ENCODE peak calls at places on chromosome 11, in five cellular contexts. N is HepG2, H is GM12878, G is H1, C is K562. M is an unnamed sample.

GRCh38 chr11:4644233-4644632 is 451 bp downstream of the OR51E1 start:
- DNase-seq in H (no peak), N (no peak), C (no peak), G (no peak), M (no peak)

GRCh38 chr11:118437046-118437735 is 899 bp downstream of the KMT2A start:
- DNase-seq in G (peak), H (no peak), N (peak), C (peak), M (peak)

GRCh38 chr11:130650456-130651068 is 202.1 kb downstream of the ADAMTS15 start:
- DNase-seq in H (no peak), G (no peak), C (no peak), N (no peak), M (no peak)

GRCh38 chr11:102494216-102494615 is 36.3 kb downstream of the MMP7 start:
- DNase-seq in C (no peak), G (no peak), N (peak), H (no peak), M (no peak)

GRCh38 chr11:130834886-130835285 is 81.4 kb downstream of the SNX19 start:
- DNase-seq in N (no peak), G (no peak), H (no peak), C (no peak), M (no peak)

GRCh38 chr11:129093283-129093682 is 98.8 kb downstream of the ARHGAP32 start:
- DNase-seq in G (no peak), N (no peak), C (no peak), H (no peak), M (no peak)

GRCh38 chr11:112097734-112098528 is 11.3 kb downstream of the SDHD start:
- DNase-seq in G (no peak), C (peak), N (no peak), H (no peak), M (no peak)

GRCh38 chr11:35304393-35304790 is 115.0 kb downstream of the SLC1A2 start:
- DNase-seq in C (no peak), G (no peak), N (peak), H (no peak), M (no peak)

GRCh38 chr11:59545179-59546020 is 34.1 kb downstream of the OR4D9 start:
- DNase-seq in N (no peak), G (no peak), H (no peak), C (peak), M (no peak)

GRCh38 chr11:5736396-5736795 is at the start of gene OR56B1:
- DNase-seq in G (no peak), H (no peak), C (no peak), N (no peak), M (no peak)

GRCh38 chr11:108559340-108559739 is 34.2 kb downstream of the EXPH5 start:
- DNase-seq in G (no peak), C (no peak), N (no peak), H (no peak), M (no peak)

GRCh38 chr11:117064275-117064674 is 34.0 kb downstream of the SIK3 start:
- DNase-seq in N (no peak), G (no peak), H (no peak), C (no peak), M (no peak)

GRCh38 chr11:2434506-2435255 is 9.6 kb downstream of the TRPM5 start:
- DNase-seq in C (no peak), H (no peak), G (no peak), N (no peak), M (no peak)

GRCh38 chr11:123511037-123511870 is 81.2 kb downstream of the GRAMD1B start:
- DNase-seq in H (no peak), G (peak), C (peak), N (peak), M (peak)

GRCh38 chr11:119518746-119519382 is 95.9 kb upstream of the THY1 start:
- DNase-seq in N (no peak), G (peak), H (no peak), C (peak), M (peak)

GRCh38 chr11:35077709-35078695 is 61.0 kb upstream of the CD44 start:
- DNase-seq in G (no peak), H (peak), C (no peak), N (no peak), M (no peak)

GRCh38 chr11:111808063-111808588 is 41.9 kb upstream of the PPP2R1B start:
- DNase-seq in G (no peak), N (no peak), H (no peak), C (no peak), M (no peak)

GRCh38 chr11:63553759-63554158 is 9.4 kb downstream of the PLAAT2 start:
- DNase-seq in N (no peak), H (no peak), C (no peak), G (no peak), M (no peak)
- TF ChIP-seq SP1 in N (no peak), H (no peak), C (no peak), G (no peak), M (no peak)

GRCh38 chr11:17014321-17014773 is at the start of gene PLEKHA7:
- DNase-seq in G (no peak), N (peak), H (no peak), C (no peak), M (peak)

GRCh38 chr11:17014774-17015638 is 792 bp upstream of the PLEKHA7 start:
- DNase-seq in C (peak), H (no peak), N (peak), G (peak), M (peak)

GRCh38 chr11:17012179-17012578 is 2.0 kb downstream of the PLEKHA7 start:
- DNase-seq in C (no peak), G (no peak), H (no peak), N (no peak), M (no peak)

GRCh38 chr11:17012712-17013547 is 1.3 kb downstream of the PLEKHA7 start:
- DNase-seq in N (peak), G (no peak), H (no peak), C (no peak), M (peak)

DNA sequence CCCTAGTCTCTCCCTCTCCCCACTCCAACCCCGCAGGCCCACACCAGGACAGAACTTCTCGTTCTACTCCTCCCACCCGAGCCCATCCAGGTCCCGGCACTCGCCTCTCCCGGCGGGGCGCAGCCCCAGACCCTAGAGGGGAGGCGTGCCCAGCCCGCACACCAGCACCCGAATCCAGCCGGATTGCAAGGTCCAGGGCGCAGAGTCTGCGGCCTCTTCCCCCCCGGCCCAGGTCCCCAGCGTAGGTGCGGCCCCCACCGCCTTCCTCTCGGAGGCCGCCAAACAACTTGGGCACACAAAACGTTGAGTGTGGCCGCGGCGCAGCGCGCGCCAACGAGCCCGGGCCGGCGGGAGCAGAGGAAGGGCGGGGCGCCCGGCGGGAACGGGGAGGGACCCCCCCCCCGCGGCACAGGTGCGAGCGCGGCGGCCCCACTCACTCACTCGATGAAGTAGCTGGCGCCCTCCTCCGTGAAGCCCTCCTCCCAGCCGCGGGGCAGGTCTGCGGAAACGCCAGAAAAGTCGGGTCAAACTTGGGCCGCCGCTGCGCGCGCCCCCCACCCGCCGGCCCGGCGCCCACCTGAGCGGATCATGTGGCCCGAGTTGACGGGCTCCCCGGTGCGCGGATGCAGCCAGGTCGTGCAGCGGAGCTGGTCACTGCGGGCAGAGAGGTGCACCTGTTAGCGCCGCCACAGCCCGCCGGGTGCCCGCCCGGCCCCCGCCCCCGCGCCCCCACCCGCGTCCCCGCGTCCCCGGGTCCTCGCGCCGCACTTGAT is 480 bp downstream of the PLEKHA7 start:
- DNase-seq in N (peak), C (no peak), H (no peak), G (peak), M (peak)
- TF ChIP-seq ATF2 in N (no peak), C (no peak), H (no peak), G (no peak), M (no peak)

GRCh38 chr11:114847599-114847998 is 169.3 kb downstream of the NXPE2 start:
- DNase-seq in N (no peak), H (no peak), C (no peak), G (no peak), M (no peak)

GRCh38 chr11:114846040-114846791 is 167.9 kb downstream of the NXPE2 start:
- DNase-seq in N (no peak), C (peak), H (no peak), G (no peak), M (no peak)

GRCh38 chr11:114848027-114848426 is 169.7 kb downstream of the NXPE2 start:
- DNase-seq in G (no peak), C (no peak), H (no peak), N (no peak), M (no peak)
- TF ChIP-seq SP1 in G (no peak), C (no peak), H (no peak), N (no peak), M (no peak)

GRCh38 chr11:47271328-47271727 is 1.4 kb downstream of the MADD start:
- DNase-seq in C (no peak), G (no peak), H (no peak), N (no peak), M (no peak)

GRCh38 chr11:47268448-47269001 is 1.4 kb upstream of the MADD start:
- DNase-seq in H (no peak), G (peak), N (no peak), C (no peak), M (no peak)

GRCh38 chr11:47269002-47269828 is 718 bp upstream of the MADD start:
- DNase-seq in N (peak), C (peak), G (peak), H (no peak), M (peak)

GRCh38 chr11:47270331-47271271 is 668 bp downstream of the MADD start:
- DNase-seq in G (peak), N (peak), C (peak), H (no peak), M (no peak)

DNA sequence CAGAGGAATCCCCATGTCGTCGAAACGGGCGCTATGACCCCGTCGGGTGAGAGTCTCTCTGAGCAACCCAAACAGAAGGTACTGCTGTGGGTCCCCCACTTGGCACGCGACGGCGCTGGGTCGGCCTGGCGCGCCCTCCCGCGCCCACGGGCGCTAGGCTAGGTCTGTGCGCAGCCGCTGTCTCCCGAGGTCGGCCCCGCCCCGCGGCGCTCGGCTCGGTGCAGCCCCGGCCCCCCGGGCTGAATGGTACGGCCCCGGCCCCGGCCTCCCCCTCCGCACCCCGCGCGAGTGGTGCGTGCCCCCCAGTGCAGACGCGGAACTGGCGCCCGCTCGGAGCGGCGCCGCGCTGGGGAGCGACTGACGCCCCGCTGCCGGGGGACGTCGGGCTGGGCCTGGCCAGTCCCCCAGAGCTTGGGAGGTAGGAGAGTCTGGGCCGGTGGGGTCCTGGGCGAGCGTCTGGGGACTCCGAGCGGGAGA is at the start of gene MADD:
- DNase-seq in N (peak), C (peak), H (peak), G (no peak), M (peak)
- TF ChIP-seq ATF2 in N (peak), C (no peak), H (no peak), G (no peak), M (no peak)

DNA sequence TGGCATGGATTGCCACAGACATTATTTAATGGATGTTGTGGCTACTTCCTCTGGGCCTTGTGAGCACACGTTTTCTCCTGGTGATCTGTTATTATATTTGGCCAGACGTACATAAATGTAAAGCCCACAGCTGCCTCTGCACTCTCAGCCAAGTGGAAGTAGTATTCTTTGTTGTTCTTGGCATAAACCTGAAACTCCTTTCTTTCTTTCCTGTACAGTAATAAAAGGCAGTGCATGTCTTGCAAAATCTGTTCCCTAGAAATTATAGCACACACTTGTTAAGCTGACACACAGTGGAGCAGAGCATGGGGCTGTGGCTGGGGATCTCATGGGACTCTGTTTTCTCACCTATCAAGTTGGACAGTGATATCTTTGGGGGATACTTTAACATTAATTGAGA is 20.8 kb downstream of the PANX1 start:
- DNase-seq in H (no peak), N (no peak), G (no peak), C (no peak), M (no peak)
- TF ChIP-seq SP1 in H (no peak), N (no peak), G (no peak), C (no peak), M (no peak)

GRCh38 chr11:69048056-69048717 is 545 bp upstream of the TPCN2 start:
- DNase-seq in H (no peak), C (no peak), G (no peak), N (no peak), M (no peak)

GRCh38 chr11:69051381-69052342 is 2.9 kb downstream of the TPCN2 start:
- DNase-seq in N (no peak), H (no peak), G (no peak), C (no peak), M (no peak)

GRCh38 chr11:69048718-69049489 is at the start of gene TPCN2:
- DNase-seq in C (peak), G (peak), N (peak), H (peak), M (peak)

GRCh38 chr11:69050592-69051380 is 2.1 kb downstream of the TPCN2 start:
- DNase-seq in H (no peak), G (no peak), C (no peak), N (no peak), M (no peak)

DNA sequence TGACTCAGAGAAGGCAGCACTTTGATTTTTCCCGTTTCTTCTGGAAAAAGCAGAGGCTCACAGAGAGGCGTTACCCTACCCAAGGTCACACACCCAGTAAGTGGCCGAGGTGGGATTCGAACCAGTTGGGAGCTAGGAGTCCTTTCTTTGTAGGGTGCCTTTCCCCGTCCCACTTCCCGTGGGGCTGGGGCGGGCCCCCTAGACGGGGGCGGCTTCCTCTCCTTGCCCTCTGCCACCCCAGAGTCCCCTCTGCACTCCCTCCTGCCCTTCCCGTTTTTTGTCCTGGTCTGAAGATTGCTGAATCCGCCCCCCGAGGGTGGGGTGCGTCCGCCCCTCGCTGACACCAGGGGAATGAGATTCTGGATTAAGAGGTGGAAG is 747 bp downstream of the TPCN2 start:
- DNase-seq in G (no peak), C (peak), H (no peak), N (no peak), M (no peak)
- TF ChIP-seq ATF2 in G (no peak), C (no peak), H (no peak), N (no peak), M (no peak)

DNA sequence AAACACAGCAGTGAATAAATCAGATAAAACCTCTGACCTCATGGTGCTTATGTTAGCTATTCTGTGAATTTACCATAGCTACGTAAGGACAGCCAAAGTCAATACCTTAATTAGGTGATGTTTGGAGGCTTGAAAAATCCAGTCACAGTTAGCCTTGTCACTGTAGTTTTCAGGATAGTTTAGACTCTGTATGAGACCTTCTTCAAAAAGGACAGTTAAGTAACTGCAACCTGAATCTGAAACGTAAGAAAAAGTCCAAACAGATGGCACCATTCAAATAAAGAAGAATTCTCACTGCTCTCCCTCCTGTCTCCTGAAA is 11.4 kb downstream of the OVCH2 start:
- DNase-seq in C (no peak), G (no peak), H (no peak), N (no peak), M (no peak)
- TF ChIP-seq SP1 in C (no peak), G (no peak), H (no peak), N (no peak), M (no peak)

DNA sequence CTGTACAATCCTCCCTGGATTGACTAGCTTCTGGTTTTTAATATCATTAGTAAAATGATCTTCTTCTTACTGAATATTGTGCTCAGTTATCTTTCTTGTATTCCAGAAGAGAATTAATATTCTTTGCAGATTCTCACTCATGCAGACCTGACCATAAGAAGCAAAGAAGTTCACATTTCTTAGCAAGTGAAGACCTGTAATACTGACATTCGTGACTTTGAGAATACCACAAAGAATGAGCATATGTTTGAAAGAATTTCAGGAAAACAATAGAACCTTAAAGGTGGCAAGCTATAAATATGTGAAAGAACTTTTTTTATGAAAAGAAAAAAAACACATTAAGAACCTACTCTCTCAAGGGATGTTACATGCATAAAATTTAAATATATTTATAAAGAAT is 371.6 kb downstream of the JRKL start:
- DNase-seq in N (no peak), H (no peak), G (no peak), C (no peak), M (no peak)
- TF ChIP-seq ATF2 in N (no peak), H (no peak), G (no peak), C (no peak), M (no peak)

GRCh38 chr11:58028687-58029411 is 1.9 kb upstream of the OR6Q1 start:
- DNase-seq in H (no peak), G (no peak), C (no peak), N (no peak), M (no peak)
- TF ChIP-seq SP1 in H (no peak), G (no peak), C (no peak), N (no peak), M (no peak)

M was measured in WTC11.